ENCODE peak calls at places on chromosomes 2 and 18, in seven cellular contexts. U is foreskin fibroblast; N is stromal cell of bone marrow; V is germinal center; W is psoas muscle; L is GM03348; F is stimulated activated CD8-positive, alpha-beta memory T cell treated with anti-CD3 and anti-CD28 coated beads, Interleukin-15, amount 100 ng/mL, for 4 hours. X is an unnamed sample.

GRCh38 chr2:27258051-27258450 is 4.8 kb downstream of the SLC30A3 start:
- DNase-seq in U (no peak), N (no peak), V (no peak), W (no peak), L (no peak), F (no peak), X (no peak)

GRCh38 chr18:10261315-10262276 is 192.8 kb upstream of the APCDD1 start:
- DNase-seq in U (peak; percentile 57), N (no peak), V (no peak), W (no peak), L (no peak), F (no peak), X (no peak)

GRCh38 chr18:75041586-75041985 is 167.4 kb downstream of the PTGR3 start:
- DNase-seq in U (peak; percentile 28), N (peak; percentile 13), V (peak; percentile 12), W (no peak), L (peak; percentile 39), F (no peak), X (peak; percentile 9)

GRCh38 chr2:217822296-217823252 is 180.2 kb downstream of the TNS1 start:
- DNase-seq in U (no peak), N (peak; percentile 28), V (no peak), W (peak; percentile 53), L (peak; percentile 72), F (no peak), X (no peak)

GRCh38 chr2:176872406-176872805 is 340.2 kb upstream of the HNRNPA3 start:
- DNase-seq in U (no peak), N (no peak), V (no peak), W (no peak), L (no peak), F (no peak), X (no peak)

GRCh38 chr2:102114851-102115497 is 27.6 kb upstream of the IL1R1 start:
- DNase-seq in U (no peak), N (no peak), V (no peak), W (peak; percentile 66), L (no peak), F (no peak), X (no peak)

GRCh38 chr2:112061840-112062239 is 6.8 kb downstream of the TMEM87B start:
- DNase-seq in U (no peak), N (no peak), V (no peak), W (no peak), L (no peak), F (no peak), X (no peak)

GRCh38 chr2:42425697-42426096 is 64.7 kb upstream of the COX7A2L start:
- DNase-seq in U (no peak), N (no peak), V (no peak), W (no peak), L (no peak), F (no peak), X (no peak)

GRCh38 chr2:209532321-209532720 is 108.5 kb downstream of the MAP2 start:
- DNase-seq in U (no peak), N (no peak), V (no peak), W (no peak), L (no peak), F (no peak), X (no peak)

GRCh38 chr2:191632426-191632825 is 45.5 kb upstream of the NABP1 start:
- DNase-seq in U (no peak), N (no peak), V (no peak), W (no peak), L (no peak), F (no peak), X (no peak)

GRCh38 chr2:179558010-179558911 is 293.6 kb upstream of the SESTD1 start:
- DNase-seq in U (no peak), N (no peak), V (no peak), W (no peak), L (no peak), F (no peak), X (no peak)

GRCh38 chr2:100962366-100963025 is 39.6 kb upstream of the RPL31 start:
- DNase-seq in U (no peak), N (no peak), V (no peak), W (no peak), L (no peak), F (no peak), X (no peak)

GRCh38 chr2:48715042-48715899 is 40.3 kb downstream of the LHCGR start:
- DNase-seq in U (peak; percentile 9), N (no peak), V (no peak), W (no peak), L (no peak), F (no peak), X (no peak)

GRCh38 chr2:203427061-203427460 is 98.9 kb downstream of the ABI2 start:
- DNase-seq in U (peak; percentile 58), N (peak; percentile 71), V (no peak), W (no peak), L (peak; percentile 54), F (no peak), X (peak; percentile 67)

GRCh38 chr2:58042486-58042970 is 4.1 kb upstream of the VRK2 start:
- DNase-seq in U (peak; percentile 81), N (peak; percentile 46), V (no peak), W (no peak), L (peak; percentile 29), F (no peak), X (peak; percentile 73)

GRCh38 chr2:105243961-105244360 is 2.4 kb downstream of the GPR45 start:
- DNase-seq in U (no peak), N (no peak), V (no peak), W (no peak), L (no peak), F (no peak), X (no peak)